ENCODE peak calls at places on chromosomes 3 and 15, in ten cellular contexts. W, D, Q, J, V, H, F, C, Y and E are unnamed samples.

GRCh38 chr3:70737656-70738309 is 425.3 kb upstream of the MDFIC2 start:
- DNase-seq in W (no peak), D (no peak), Q (no peak), J (peak; percentile 60), V (no peak), H (no peak), F (no peak), C (no peak), Y (no peak), E (no peak)

GRCh38 chr3:8938021-8938420 is 25.3 kb downstream of the RAD18 start:
- DNase-seq in W (no peak), D (no peak), Q (no peak), J (no peak), V (no peak), H (no peak), F (no peak), C (no peak), Y (peak; percentile 68), E (no peak)

GRCh38 chr3:44265815-44266214 is 24.1 kb downstream of the TOPAZ1 start:
- DNase-seq in W (no peak), D (no peak), Q (no peak), J (no peak), V (no peak), H (no peak), F (no peak), C (no peak), Y (no peak), E (no peak)

GRCh38 chr3:186318135-186318534 is 43.9 kb downstream of the DGKG start:
- DNase-seq in W (no peak), D (no peak), Q (no peak), J (no peak), V (no peak), H (no peak), F (no peak), C (no peak), Y (no peak), E (no peak)

GRCh38 chr15:81914734-81915234 is 131.0 kb downstream of the MEX3B start:
- DNase-seq in W (no peak), D (no peak), Q (no peak), J (peak; percentile 3), V (no peak), H (no peak), F (peak; percentile 57), C (peak; percentile 97), Y (no peak), E (no peak)

GRCh38 chr3:50953825-50954224 is 279.1 kb downstream of the DOCK3 start:
- DNase-seq in W (no peak), D (no peak), Q (no peak), J (no peak), V (no peak), H (no peak), F (no peak), C (no peak), Y (no peak), E (no peak)

GRCh38 chr3:153291052-153291689 is 129.1 kb downstream of the RAP2B start:
- DNase-seq in W (no peak), D (peak; percentile 33), Q (no peak), J (no peak), V (no peak), H (no peak), F (no peak), C (no peak), Y (peak; percentile 45), E (no peak)

GRCh38 chr3:150945226-150945625 is 27.3 kb downstream of the CLRN1 start:
- DNase-seq in W (no peak), D (no peak), Q (no peak), J (no peak), V (no peak), H (no peak), F (peak; percentile 53), C (no peak), Y (no peak), E (no peak)

GRCh38 chr15:98062869-98063268 is 102.4 kb downstream of the ARRDC4 start:
- DNase-seq in W (no peak), D (no peak), Q (no peak), J (no peak), V (no peak), H (no peak), F (no peak), C (no peak), Y (no peak), E (no peak)

GRCh38 chr3:45716790-45717336 is 27.7 kb downstream of the SACM1L start:
- DNase-seq in W (no peak), D (no peak), Q (no peak), J (no peak), V (no peak), H (no peak), F (no peak), C (no peak), Y (no peak), E (no peak)

GRCh38 chr15:27468151-27468556 is 497.2 kb downstream of the GABRG3 start:
- DNase-seq in W (no peak), D (no peak), Q (no peak), J (no peak), V (no peak), H (no peak), F (no peak), C (no peak), Y (no peak), E (no peak)

GRCh38 chr3:191428177-191428576 is 32.8 kb upstream of the PYDC2 start:
- DNase-seq in W (no peak), D (no peak), Q (no peak), J (no peak), V (no peak), H (no peak), F (no peak), C (no peak), Y (no peak), E (no peak)

GRCh38 chr3:129836381-129837056 is 57.0 kb downstream of the TMCC1 start:
- DNase-seq in W (no peak), D (no peak), Q (no peak), J (no peak), V (no peak), H (no peak), F (no peak), C (no peak), Y (peak; percentile 8), E (no peak)

GRCh38 chr3:46667061-46667621 is 26.3 kb downstream of the ALS2CL start:
- DNase-seq in W (no peak), D (peak; percentile 24), Q (no peak), J (no peak), V (peak; percentile 57), H (peak; percentile 27), F (no peak), C (peak; percentile 2), Y (no peak), E (no peak)

GRCh38 chr3:156252656-156253055 is 132.3 kb downstream of the KCNAB1 start:
- DNase-seq in W (no peak), D (no peak), Q (no peak), J (no peak), V (no peak), H (no peak), F (no peak), C (no peak), Y (no peak), E (no peak)

GRCh38 chr15:61227269-61228024 is 1.7 kb downstream of the RORA start:
- DNase-seq in W (no peak), D (peak; percentile 28), Q (no peak), J (no peak), V (peak; percentile 64), H (no peak), F (peak; percentile 8), C (peak; percentile 43), Y (no peak), E (peak; percentile 16)

GRCh38 chr3:64037084-64037483 is 13.8 kb upstream of the PSMD6 start:
- DNase-seq in W (no peak), D (no peak), Q (no peak), J (no peak), V (no peak), H (no peak), F (no peak), C (no peak), Y (no peak), E (no peak)

GRCh38 chr15:70857547-70858265 is 3.7 kb upstream of the LARP6 start:
- DNase-seq in W (no peak), D (no peak), Q (no peak), J (no peak), V (no peak), H (no peak), F (no peak), C (no peak), Y (no peak), E (no peak)

GRCh38 chr15:93107646-93108045 is 18.6 kb upstream of the RGMA start:
- DNase-seq in W (no peak), D (no peak), Q (no peak), J (no peak), V (no peak), H (no peak), F (no peak), C (no peak), Y (no peak), E (no peak)

GRCh38 chr15:80831192-80831591 is 52.0 kb downstream of the CEMIP start:
- DNase-seq in W (no peak), D (no peak), Q (no peak), J (no peak), V (no peak), H (no peak), F (no peak), C (no peak), Y (no peak), E (no peak)